ENCODE peak calls at places on chromosome 19, in ten cellular contexts. K is CD8-positive, alpha-beta T cell; Z is neural crest cell; S is fibroblast of lung; P is RCC 7860; A is kidney; O is hypothalamus; B is iPS DF 19.7; Y is RPMI8226; G is H7. N is an unnamed sample.

GRCh38 chr19:51784922-51785690 is 9.9 kb upstream of the FPR3 start:
- DNase-seq in K (no peak), Z (no peak), S (peak; percentile 71), P (peak; percentile 60), A (no peak), O (no peak), B (no peak), Y (peak; percentile 15), G (no peak), N (no peak)

GRCh38 chr19:23313196-23313595 is 63.0 kb upstream of the ZNF724 start:
- DNase-seq in K (no peak), Z (no peak), S (no peak), P (no peak), A (no peak), O (no peak), B (no peak), Y (no peak), G (no peak), N (no peak)

GRCh38 chr19:18794692-18795091 is 3.6 kb upstream of the COMP start:
- DNase-seq in K (no peak), Z (no peak), S (no peak), P (no peak), A (no peak), O (no peak), B (no peak), Y (no peak), G (no peak), N (no peak)

GRCh38 chr19:1571358-1571757 is 3.2 kb upstream of the MEX3D start:
- DNase-seq in K (no peak), Z (no peak), S (no peak), P (no peak), A (no peak), O (no peak), B (no peak), Y (no peak), G (no peak), N (no peak)

GRCh38 chr19:3061214-3062161 is 807 bp downstream of the TLE5 start:
- DNase-seq in K (peak; percentile 81), Z (no peak), S (peak; percentile 42), P (no peak), A (peak; percentile 90), O (no peak), B (no peak), Y (peak; percentile 25), G (peak; percentile 87), N (no peak)

GRCh38 chr19:15532779-15533521 is 24.6 kb downstream of the CYP4F22 start:
- DNase-seq in K (no peak), Z (no peak), S (no peak), P (no peak), A (no peak), O (no peak), B (no peak), Y (no peak), G (no peak), N (no peak)

GRCh38 chr19:49272204-49272603 is 52.8 kb downstream of the SLC6A16 start:
- DNase-seq in K (no peak), Z (no peak), S (peak; percentile 80), P (no peak), A (no peak), O (no peak), B (no peak), Y (no peak), G (no peak), N (no peak)

GRCh38 chr19:289651-290538 is 1.3 kb downstream of the PLPP2 start:
- DNase-seq in K (peak; percentile 13), Z (no peak), S (peak; percentile 43), P (peak; percentile 83), A (peak; percentile 88), O (no peak), B (peak; percentile 85), Y (peak; percentile 56), G (peak; percentile 88), N (peak; percentile 86)

N was measured in breast epithelium.